ENCODE peak calls at places on chromosomes 2 and 18, in five cellular contexts. U is left ventricle myocardium inferior, O is ovary, J is Peyer's patch, X is endothelial cell. B is an unnamed sample.

GRCh38 chr2:240396623-240397541 is 38.6 kb upstream of the GPC1 start:
- DNase-seq in O (no peak), J (no peak), X (no peak), U (no peak), B (no peak)

GRCh38 chr2:43129676-43130547 is 96.5 kb downstream of the ZFP36L2 start:
- DNase-seq in O (no peak), U (peak; percentile 60), J (peak; percentile 73), X (no peak), B (peak; percentile 76)

GRCh38 chr18:60623331-60623730 is 250.8 kb upstream of the MC4R start:
- DNase-seq in J (no peak), X (no peak), U (no peak), O (no peak), B (no peak)

GRCh38 chr2:219421323-219421722 is 3.1 kb downstream of the DES start:
- DNase-seq in U (no peak), X (no peak), O (no peak), J (no peak), B (no peak)

GRCh38 chr2:209767316-209767715 is 4.3 kb upstream of the UNC80 start:
- DNase-seq in J (no peak), X (no peak), O (no peak), U (no peak), B (no peak)

GRCh38 chr18:8706545-8706980 is 1.2 kb downstream of the MTCL1 start:
- DNase-seq in X (no peak), O (peak; percentile 35), U (no peak), J (no peak), B (no peak)

GRCh38 chr18:4453712-4454547 is 1.2 kb downstream of the DLGAP1 start:
- DNase-seq in O (no peak), X (peak; percentile 40), J (no peak), U (no peak), B (no peak)

GRCh38 chr2:196174424-196174823 is 3.0 kb upstream of the STK17B start:
- DNase-seq in O (no peak), X (no peak), J (no peak), U (no peak), B (no peak)

GRCh38 chr2:7014201-7014640 is 97.0 kb downstream of the RNF144A start:
- DNase-seq in O (no peak), J (peak; percentile 40), U (no peak), X (peak; percentile 43), B (no peak)

GRCh38 chr2:233202531-233202944 is 48.9 kb upstream of the ATG16L1 start:
- DNase-seq in O (no peak), J (no peak), X (no peak), U (no peak), B (no peak)

GRCh38 chr2:224432003-224432574 is 30.2 kb upstream of the FAM124B start:
- DNase-seq in U (no peak), J (no peak), O (no peak), X (no peak), B (no peak)

GRCh38 chr2:136448435-136448834 is 316.9 kb upstream of the THSD7B start:
- DNase-seq in U (no peak), X (no peak), J (no peak), O (no peak), B (no peak)

GRCh38 chr2:51424418-51424817 is 392.5 kb upstream of the NRXN1 start:
- DNase-seq in U (no peak), O (no peak), J (no peak), X (no peak), B (no peak)

GRCh38 chr18:52465391-52465790 is 125.4 kb downstream of the DCC start:
- DNase-seq in U (no peak), J (no peak), X (no peak), O (no peak), B (no peak)

GRCh38 chr2:111973701-111974100 is 75.3 kb downstream of the MERTK start:
- DNase-seq in J (no peak), O (no peak), U (no peak), X (no peak), B (no peak)

GRCh38 chr2:160437273-160437672 is 56.3 kb downstream of the RBMS1 start:
- DNase-seq in X (no peak), O (no peak), J (no peak), U (no peak), B (no peak)

GRCh38 chr2:5915926-5916325 is 223.7 kb downstream of the SOX11 start:
- DNase-seq in J (no peak), U (no peak), O (no peak), X (peak; percentile 67), B (no peak)

GRCh38 chr2:46771309-46771708 is 144.3 kb downstream of the MCFD2 start:
- DNase-seq in U (no peak), O (no peak), X (no peak), J (no peak), B (no peak)

GRCh38 chr18:11689031-11689971 is at the start of gene GNAL:
- DNase-seq in X (peak; percentile 78), J (peak; percentile 28), O (peak; percentile 69), U (peak; percentile 71), B (no peak)

GRCh38 chr2:43139501-43139900 is 86.9 kb downstream of the ZFP36L2 start:
- DNase-seq in X (no peak), O (no peak), U (no peak), J (no peak), B (no peak)

GRCh38 chr2:156115338-156115737 is 217.2 kb downstream of the NR4A2 start:
- DNase-seq in U (no peak), X (no peak), O (no peak), J (no peak), B (no peak)

GRCh38 chr2:237558918-237559645 is 7.3 kb upstream of the PRLH start:
- DNase-seq in X (no peak), U (peak; percentile 68), J (no peak), O (peak; percentile 87), B (no peak)

DNA sequence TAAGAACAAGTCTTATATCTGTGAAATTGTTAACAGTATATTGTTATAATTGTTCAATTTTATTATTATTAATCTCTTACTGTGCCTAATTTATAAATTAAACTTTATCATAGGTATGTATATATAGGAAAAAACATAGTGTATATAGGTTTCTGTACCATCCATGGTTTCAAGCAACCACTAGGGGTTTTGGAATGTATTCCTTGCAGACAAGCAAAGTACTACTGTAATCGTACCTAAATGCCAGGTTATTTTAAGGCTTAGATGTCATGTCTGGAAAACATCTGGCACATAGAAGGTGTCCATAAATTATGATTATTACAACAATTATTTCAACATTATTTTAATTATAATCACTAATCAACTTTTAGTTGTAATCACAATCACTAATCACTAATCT is 8.4 kb downstream of the ITSN2 start:
- DNase-seq in U (no peak), J (no peak), O (no peak), X (no peak), B (no peak)
- TF ChIP-seq CTCF in U (peak; percentile 45), J (no peak), O (no peak), X (no peak), B (peak; percentile 27)

GRCh38 chr2:73072416-73072815 is 904 bp upstream of the SFXN5 start:
- DNase-seq in U (no peak), X (no peak), O (no peak), J (no peak), B (no peak)

GRCh38 chr2:73070651-73071451 is 661 bp downstream of the SFXN5 start:
- DNase-seq in U (peak; percentile 99), O (peak; percentile 98), J (peak; percentile 99), X (peak; percentile 99), B (peak; percentile 96)

GRCh38 chr2:73069855-73070650 is 1.5 kb downstream of the SFXN5 start:
- DNase-seq in X (no peak), U (no peak), O (no peak), J (peak; percentile 22), B (no peak)

GRCh38 chr2:73069041-73069854 is 2.3 kb downstream of the SFXN5 start:
- DNase-seq in J (no peak), O (no peak), X (no peak), U (no peak), B (no peak)

GRCh38 chr2:73071452-73072399 is at the start of gene SFXN5:
- DNase-seq in J (peak; percentile 89), O (peak; percentile 95), X (peak; percentile 92), U (peak; percentile 97), B (peak; percentile 94)
- TF ChIP-seq CTCF in J (peak; percentile 46), O (peak; percentile 46), X (no peak), U (peak; percentile 52), B (peak; percentile 18)

GRCh38 chr2:109207201-109207600 is 78.2 kb downstream of the SH3RF3 start:
- DNase-seq in U (no peak), O (no peak), J (no peak), X (no peak), B (no peak)

GRCh38 chr2:109209941-109210340 is 80.9 kb downstream of the SH3RF3 start:
- DNase-seq in J (no peak), X (no peak), U (no peak), O (no peak), B (no peak)

GRCh38 chr2:109209412-109209811 is 80.4 kb downstream of the SH3RF3 start:
- DNase-seq in U (no peak), O (no peak), X (no peak), J (no peak), B (no peak)

GRCh38 chr2:109208951-109209335 is 79.9 kb downstream of the SH3RF3 start:
- DNase-seq in X (no peak), O (no peak), J (no peak), U (no peak), B (no peak)

DNA sequence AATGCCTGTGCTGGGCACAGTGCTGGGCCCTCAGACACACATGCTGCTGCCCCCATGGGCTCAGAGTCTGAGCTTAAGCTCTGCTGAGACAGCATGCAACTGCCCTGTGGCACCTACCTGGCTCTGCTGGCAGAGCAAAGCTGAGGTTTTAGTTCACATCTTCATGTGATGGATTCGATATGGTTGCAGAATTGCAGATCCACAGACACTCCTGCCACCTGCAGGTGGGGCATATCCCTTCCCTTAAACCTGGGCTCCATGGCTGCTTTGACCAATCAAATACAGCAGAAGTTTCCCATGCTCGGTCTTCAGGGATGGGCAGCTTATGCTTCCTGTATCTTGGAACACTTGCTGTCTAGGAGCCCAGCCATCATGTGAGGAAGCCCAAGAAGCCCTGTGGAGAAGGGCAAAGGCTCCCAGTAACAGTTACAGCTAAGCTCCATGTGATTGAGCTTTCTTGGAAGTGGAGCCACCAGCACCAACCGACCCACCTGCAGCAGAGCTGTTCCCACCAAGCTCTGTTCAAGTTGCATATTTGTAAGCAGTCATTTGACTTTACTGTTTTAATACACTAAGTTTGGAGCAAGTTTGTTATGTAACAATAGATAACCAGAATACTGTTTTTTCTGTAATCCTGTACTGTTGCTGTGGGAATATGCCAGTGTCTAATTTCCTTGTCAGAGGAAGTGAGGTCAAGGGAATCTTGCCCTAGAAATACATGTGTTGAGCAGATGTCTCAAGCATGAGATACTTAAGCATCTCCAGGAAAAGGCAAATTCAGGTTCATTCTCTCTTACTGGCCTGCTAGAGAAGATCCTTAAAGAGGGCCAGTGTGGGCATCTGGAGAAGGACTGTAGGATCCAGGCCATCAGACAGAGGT is 79.3 kb downstream of the SH3RF3 start:
- DNase-seq in J (no peak), X (no peak), U (no peak), O (no peak), B (no peak)
- TF ChIP-seq CTCF in J (peak; percentile 14), X (no peak), U (peak; percentile 19), O (no peak), B (no peak)

GRCh38 chr2:229713371-229714079 is 830 bp downstream of the DNER start:
- DNase-seq in O (no peak), X (peak; percentile 55), J (no peak), U (no peak), B (no peak)

GRCh38 chr2:229715895-229716507 is 1.6 kb upstream of the DNER start:
- DNase-seq in J (no peak), U (no peak), O (no peak), X (peak; percentile 33), B (no peak)

GRCh38 chr2:229714736-229715541 is 584 bp upstream of the DNER start:
- DNase-seq in O (no peak), J (no peak), X (peak; percentile 86), U (peak; percentile 42), B (no peak)

GRCh38 chr2:229712125-229712524 is 2.2 kb downstream of the DNER start:
- DNase-seq in O (no peak), X (no peak), U (no peak), J (no peak), B (no peak)

GRCh38 chr2:229714080-229714735 is at the start of gene DNER:
- DNase-seq in U (no peak), J (no peak), X (peak; percentile 52), O (no peak), B (no peak)
- TF ChIP-seq CTCF in U (no peak), J (no peak), X (no peak), O (no peak), B (no peak)

B was measured in CD14-positive monocyte.